ENCODE peak calls at places on chromosomes 4 and X, in ten cellular contexts. X is kidney, D is heart left ventricle, J is SJCRH30, F is substantia nigra, Z is psoas muscle, C is AG04450, E is foreskin keratinocyte, B is GM23338, M is lower lobe of right lung. U is an unnamed sample.
A peak's percentile ranks its signal among the peaks of the same experiment; 100 is the strongest.

GRCh38 chr4:140255467-140255866 is 101.5 kb upstream of the MAML3 start:
- DNase-seq in X (no peak), D (no peak), J (no peak), F (no peak), Z (no peak), C (no peak), E (no peak), B (no peak), M (no peak), U (no peak)

GRCh38 chrX:74540635-74541249 is 73.7 kb downstream of the RLIM start:
- DNase-seq in X (no peak), D (no peak), J (no peak), F (no peak), Z (no peak), C (no peak), E (peak; percentile 45), B (no peak), M (no peak), U (no peak)

GRCh38 chr4:2787230-2788100 is 5.4 kb upstream of the SH3BP2 start:
- DNase-seq in X (peak; percentile 78), D (peak; percentile 58), J (no peak), F (no peak), Z (peak; percentile 63), C (no peak), E (no peak), B (no peak), M (peak; percentile 64), U (no peak)

GRCh38 chr4:5051692-5052423 is 578 bp downstream of the STK32B start:
- DNase-seq in X (peak; percentile 82), D (no peak), J (no peak), F (no peak), Z (no peak), C (no peak), E (peak; percentile 44), B (peak; percentile 70), M (peak; percentile 47), U (no peak)

GRCh38 chrX:120301497-120301896 is 9.8 kb downstream of the TMEM255A start:
- DNase-seq in X (no peak), D (no peak), J (no peak), F (no peak), Z (no peak), C (no peak), E (no peak), B (no peak), M (no peak), U (no peak)

GRCh38 chr4:52545099-52546069 is 113.7 kb downstream of the USP46 start:
- DNase-seq in X (peak; percentile 82), D (peak; percentile 77), J (peak; percentile 95), F (peak; percentile 46), Z (peak; percentile 80), C (peak; percentile 33), E (peak; percentile 44), B (peak; percentile 77), M (peak; percentile 67), U (peak; percentile 46)

GRCh38 chr4:120672558-120673147 is 249.9 kb downstream of the PRDM5 start:
- DNase-seq in X (no peak), D (no peak), J (peak; percentile 17), F (no peak), Z (no peak), C (no peak), E (no peak), B (peak; percentile 59), M (no peak), U (no peak)

GRCh38 chr4:5079581-5079980 is 28.3 kb downstream of the STK32B start:
- DNase-seq in X (no peak), D (no peak), J (no peak), F (no peak), Z (no peak), C (no peak), E (no peak), B (no peak), M (no peak), U (no peak)

GRCh38 chr4:6229095-6229494 is 28.7 kb upstream of the JAKMIP1 start:
- DNase-seq in X (no peak), D (no peak), J (no peak), F (peak; percentile 82), Z (no peak), C (no peak), E (no peak), B (no peak), M (no peak), U (peak; percentile 59)

GRCh38 chrX:71282514-71283408 is 674 bp upstream of the NONO start:
- DNase-seq in X (no peak), D (no peak), J (no peak), F (no peak), Z (no peak), C (no peak), E (peak; percentile 68), B (peak; percentile 23), M (no peak), U (no peak)

GRCh38 chrX:134718329-134719317 is 60.4 kb upstream of the PLAC1 start:
- DNase-seq in X (no peak), D (peak; percentile 8), J (peak; percentile 80), F (no peak), Z (peak; percentile 48), C (peak; percentile 83), E (peak; percentile 90), B (peak; percentile 8), M (peak; percentile 49), U (peak; percentile 74)

GRCh38 chrX:130171446-130172126 is at the start of gene RAB33A:
- DNase-seq in X (peak; percentile 78), D (no peak), J (no peak), F (peak; percentile 54), Z (no peak), C (no peak), E (no peak), B (peak; percentile 50), M (peak; percentile 44), U (no peak)

DNA sequence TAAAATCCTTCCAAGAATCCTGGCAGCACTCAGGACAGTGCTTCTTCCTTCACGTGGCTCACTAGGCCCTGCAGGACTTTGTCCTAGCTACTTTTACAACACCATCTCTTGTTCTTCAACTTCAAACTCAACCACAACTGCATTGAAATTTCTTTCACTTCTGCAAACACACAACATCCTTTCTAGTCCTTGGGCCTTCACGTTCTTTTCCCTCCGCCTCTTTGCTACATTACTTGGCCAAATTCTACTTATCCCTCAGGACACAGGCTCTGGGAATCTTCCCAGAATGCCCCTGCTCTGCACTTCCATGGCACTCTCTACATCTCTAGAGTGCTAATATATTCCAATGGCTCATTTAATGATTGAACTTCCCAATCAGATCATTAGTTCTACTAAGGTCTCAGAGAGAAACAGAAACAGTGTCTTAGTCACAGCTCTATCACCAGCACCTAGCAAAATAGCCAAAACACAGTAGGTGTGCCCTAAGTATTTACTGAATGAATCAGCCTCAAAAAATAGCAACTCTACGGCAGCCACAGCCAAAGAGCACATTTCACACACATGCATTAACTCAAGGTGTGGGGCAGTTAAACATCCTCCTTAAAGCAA is 73.3 kb downstream of the MANBA start:
- DNase-seq in X (no peak), D (no peak), J (no peak), F (no peak), Z (no peak), C (no peak), E (peak; percentile 95), B (no peak), M (no peak), U (no peak)
- H3K27ac ChIP-seq in X (no peak overlapping the region), D (no peak overlapping the region), J (no peak overlapping the region), F (no peak overlapping the region), Z (no peak overlapping the region), C (no peak overlapping the region), E (peak overlapping the region; percentile 80), B (no peak overlapping the region), M (no peak overlapping the region), U (no peak overlapping the region)

DNA sequence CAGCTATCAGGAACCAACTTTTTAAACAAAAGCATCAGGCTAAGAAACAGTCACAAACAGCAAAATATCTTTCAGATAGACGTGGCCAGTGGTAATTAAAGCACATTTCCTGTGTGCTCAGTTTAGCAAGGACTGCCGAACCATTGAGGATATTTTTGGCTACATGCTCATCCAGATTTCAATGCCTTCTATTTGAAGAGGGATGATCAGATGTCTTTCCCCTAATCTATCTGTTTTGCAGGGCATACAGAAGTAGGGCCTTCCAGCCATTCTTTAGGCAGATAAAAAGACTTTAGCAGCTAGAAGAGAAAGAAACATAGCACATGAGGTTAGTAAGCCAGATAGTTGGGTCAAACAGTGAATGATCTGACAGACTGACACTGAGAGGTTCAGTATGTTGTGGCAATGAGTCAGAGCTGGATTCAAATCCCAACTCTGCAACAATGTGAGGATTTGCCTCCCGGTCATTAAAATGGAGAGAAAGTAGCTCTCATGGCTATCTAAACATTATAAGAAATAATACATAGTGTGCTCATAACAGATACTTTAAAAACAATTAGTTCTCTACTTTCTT is 100.0 kb upstream of the PRKG2 start:
- DNase-seq in X (no peak), D (no peak), J (no peak), F (no peak), Z (no peak), C (peak; percentile 37), E (peak; percentile 10), B (no peak), M (no peak), U (no peak)
- H3K27ac ChIP-seq in X (no peak overlapping the region), D (no peak overlapping the region), J (peak overlapping the region; percentile 83), F (no peak overlapping the region), Z (no peak overlapping the region), C (peak overlapping the region; percentile 73), E (no peak overlapping the region), B (no peak overlapping the region), M (peak overlapping the region; percentile 21), U (no peak overlapping the region)

DNA sequence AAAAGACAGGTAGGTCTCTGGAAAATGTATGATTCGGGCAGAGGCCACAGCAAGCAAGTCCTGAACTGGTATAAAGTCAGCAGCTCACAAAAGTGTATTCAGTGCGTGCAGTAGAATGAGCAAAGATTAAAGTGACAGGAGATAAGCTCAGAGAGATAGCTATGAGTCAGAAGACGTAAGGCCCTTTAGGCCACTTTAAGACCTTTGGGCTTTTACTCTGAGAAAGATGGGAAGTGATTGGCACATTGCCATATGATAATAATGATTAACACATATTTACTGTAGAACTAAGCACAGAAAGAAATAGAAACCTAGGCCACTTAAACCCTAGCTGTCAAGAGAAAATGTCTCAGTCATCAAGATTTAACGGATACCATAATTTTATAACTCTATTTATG is 51.7 kb downstream of the TBCK start:
- DNase-seq in X (no peak), D (no peak), J (no peak), F (no peak), Z (no peak), C (no peak), E (peak; percentile 66), B (no peak), M (no peak), U (no peak)
- H3K27ac ChIP-seq in X (peak overlapping the region; percentile 58), D (no peak overlapping the region), J (no peak overlapping the region), F (no peak overlapping the region), Z (no peak overlapping the region), C (no peak overlapping the region), E (no peak overlapping the region), B (no peak overlapping the region), M (no peak overlapping the region), U (no peak overlapping the region)

GRCh38 chr4:156672492-156672891 is 299.1 kb downstream of the PDGFC start:
- DNase-seq in X (no peak), D (no peak), J (peak; percentile 6), F (no peak), Z (no peak), C (no peak), E (no peak), B (no peak), M (no peak), U (no peak)
- H3K27ac ChIP-seq in X (no peak overlapping the region), D (no peak overlapping the region), J (no peak overlapping the region), F (no peak overlapping the region), Z (no peak overlapping the region), C (no peak overlapping the region), E (no peak overlapping the region), B (no peak overlapping the region), M (no peak overlapping the region), U (no peak overlapping the region)